ENCODE peak calls at places on chromosomes 6 and 20, in ten cellular contexts. O, S, F, R, V, M, L, N, U and Q are unnamed samples.
A peak's percentile ranks its signal among the peaks of the same experiment; 100 is the strongest.

GRCh38 chr6:138509371-138509770 is 10.1 kb upstream of the NHSL1 start:
- DNase-seq in M (peak; percentile 8), U (no peak), N (no peak), F (peak; percentile 59), O (peak; percentile 30), V (peak; percentile 45), L (peak; percentile 57), R (peak; percentile 72), S (peak; percentile 68), Q (peak; percentile 44)

GRCh38 chr20:36833275-36834020 is 42.5 kb upstream of the TLDC2 start:
- DNase-seq in L (no peak), F (no peak), S (peak; percentile 65), M (no peak), O (no peak), V (no peak), R (peak; percentile 39), N (no peak), U (peak; percentile 43), Q (no peak)

GRCh38 chr20:33349493-33349892 is 51.8 kb downstream of the CDK5RAP1 start:
- DNase-seq in V (no peak), U (no peak), L (no peak), O (no peak), R (no peak), F (no peak), S (no peak), M (no peak), N (no peak), Q (no peak)

GRCh38 chr6:108222504-108222903 is 38.3 kb downstream of the SNX3 start:
- DNase-seq in U (no peak), O (no peak), F (no peak), L (peak; percentile 18), V (no peak), N (no peak), M (no peak), R (no peak), S (peak; percentile 46), Q (no peak)

GRCh38 chr6:168171673-168172352 is 92.8 kb upstream of the FRMD1 start:
- DNase-seq in L (no peak), V (no peak), S (no peak), U (no peak), O (no peak), R (peak; percentile 51), M (no peak), F (no peak), N (no peak), Q (no peak)

GRCh38 chr6:104182811-104183210 is 676.9 kb downstream of the HACE1 start:
- DNase-seq in L (peak; percentile 85), V (no peak), U (no peak), N (no peak), M (no peak), O (no peak), F (no peak), R (no peak), S (peak; percentile 76), Q (no peak)

GRCh38 chr6:110221738-110222137 is 41.5 kb downstream of the CDC40 start:
- DNase-seq in L (no peak), U (no peak), R (no peak), M (no peak), O (no peak), F (no peak), N (no peak), V (no peak), S (no peak), Q (no peak)

GRCh38 chr20:39103732-39104131 is 141.6 kb downstream of the DHX35 start:
- DNase-seq in R (no peak), U (no peak), O (peak; percentile 23), M (no peak), V (no peak), L (peak; percentile 41), S (peak; percentile 23), F (no peak), N (no peak), Q (no peak)

GRCh38 chr6:48777411-48777810 is 666.4 kb upstream of the PTCHD4 start:
- DNase-seq in U (no peak), N (no peak), O (no peak), L (no peak), V (no peak), M (no peak), S (no peak), R (no peak), F (no peak), Q (no peak)

GRCh38 chr6:74577619-74578018 is 628.2 kb downstream of the COL12A1 start:
- DNase-seq in L (no peak), U (no peak), O (no peak), S (no peak), N (no peak), M (no peak), R (no peak), V (no peak), F (no peak), Q (no peak)

GRCh38 chr20:63967330-63968135 is 2.2 kb downstream of the ZNF512B start:
- DNase-seq in O (no peak), F (no peak), V (no peak), S (no peak), L (no peak), N (no peak), U (no peak), M (no peak), R (peak; percentile 8), Q (peak; percentile 45)

GRCh38 chr20:50762435-50763201 is 31.2 kb downstream of the PARD6B start:
- DNase-seq in S (peak; percentile 63), R (peak; percentile 62), O (no peak), N (no peak), U (no peak), F (no peak), L (peak; percentile 72), V (no peak), M (no peak), Q (no peak)

GRCh38 chr6:147301070-147301469 is 96.9 kb downstream of the STXBP5 start:
- DNase-seq in O (no peak), S (no peak), F (no peak), R (no peak), L (no peak), N (no peak), V (no peak), U (no peak), M (no peak), Q (no peak)

GRCh38 chr6:30826961-30827342 is 57.4 kb upstream of the DDR1 start:
- DNase-seq in F (no peak), U (no peak), M (no peak), R (peak; percentile 63), S (no peak), L (peak; percentile 46), O (peak; percentile 85), V (no peak), N (no peak), Q (no peak)

GRCh38 chr6:116363759-116364158 is 7.0 kb upstream of the DSE start:
- DNase-seq in O (no peak), U (no peak), L (peak; percentile 54), R (no peak), S (peak; percentile 22), F (no peak), N (no peak), M (no peak), V (no peak), Q (no peak)